ENCODE peak calls at places on chromosomes 16 and 17, in five cellular contexts. X is GM12878, F is HCT116, B is K562, V is H1. J is an unnamed sample.

GRCh38 chr17:19554393-19554792 is 20.7 kb downstream of the SLC47A1 start:
- DNase-seq in X (no peak), F (no peak), B (no peak), V (no peak), J (no peak)

GRCh38 chr17:49971199-49971847 is 2.3 kb downstream of the DLX4 start:
- DNase-seq in X (no peak), F (no peak), B (no peak), V (no peak), J (no peak)

GRCh38 chr17:50668025-50668837 is 33.5 kb downstream of the ABCC3 start:
- DNase-seq in X (no peak), F (no peak), B (no peak), V (no peak), J (no peak)

GRCh38 chr17:67696347-67696746 is 21.4 kb upstream of the NOL11 start:
- DNase-seq in X (no peak), F (no peak), B (no peak), V (no peak), J (no peak)

GRCh38 chr16:2471016-2471652 is at the start of gene NTN3:
- DNase-seq in X (no peak), F (no peak), B (peak), V (no peak), J (peak)

GRCh38 chr17:9924735-9925191 is 19.7 kb upstream of the RCVRN start:
- DNase-seq in X (peak), F (peak), B (peak), V (no peak), J (peak)

GRCh38 chr16:60413969-60414368 is 1622.3 kb downstream of the CDH8 start:
- DNase-seq in X (no peak), F (no peak), B (no peak), V (no peak), J (peak)

GRCh38 chr16:68286153-68287074 is 22.1 kb downstream of the SLC7A6 start:
- DNase-seq in X (no peak), F (no peak), B (no peak), V (no peak), J (no peak)

GRCh38 chr16:11278681-11279628 is 2.2 kb downstream of the PRM1 start:
- DNase-seq in X (no peak), F (no peak), B (no peak), V (no peak), J (no peak)

GRCh38 chr17:62925267-62925836 is 40.7 kb upstream of the TANC2 start:
- DNase-seq in X (no peak), F (no peak), B (no peak), V (no peak), J (no peak)

GRCh38 chr17:19533036-19533717 is 477 bp upstream of the SLC47A1 start:
- DNase-seq in X (no peak), F (no peak), B (no peak), V (no peak), J (no peak)

GRCh38 chr17:10738516-10739258 is 8.9 kb upstream of the TMEM220 start:
- DNase-seq in X (no peak), F (no peak), B (no peak), V (no peak), J (no peak)

GRCh38 chr16:67425046-67425445 is 5.9 kb upstream of the HSD11B2 start:
- DNase-seq in X (no peak), F (no peak), B (no peak), V (no peak), J (no peak)

GRCh38 chr16:67474551-67474950 is 6.4 kb downstream of the ATP6V0D1 start:
- DNase-seq in X (no peak), F (no peak), B (no peak), V (no peak), J (no peak)

GRCh38 chr17:28181568-28181967 is 137.4 kb upstream of the TMEM97 start:
- DNase-seq in X (no peak), F (no peak), B (no peak), V (no peak), J (no peak)

GRCh38 chr16:49396206-49396720 is 22.7 kb downstream of the C16orf78 start:
- DNase-seq in X (no peak), F (no peak), B (no peak), V (no peak), J (no peak)

GRCh38 chr16:67150833-67151396 is at the start of gene B3GNT9:
- DNase-seq in X (no peak), F (no peak), B (peak), V (no peak), J (no peak)

GRCh38 chr16:75097941-75098897 is 18.4 kb downstream of the LDHD start:
- DNase-seq in X (no peak), F (no peak), B (no peak), V (no peak), J (no peak)

GRCh38 chr17:10234033-10234432 is 35.6 kb upstream of the GAS7 start:
- DNase-seq in X (no peak), F (no peak), B (no peak), V (no peak), J (no peak)

GRCh38 chr16:1054660-1055556 is 17.6 kb upstream of the SSTR5 start:
- DNase-seq in X (no peak), F (peak), B (peak), V (no peak), J (peak)

GRCh38 chr16:17461951-17462729 is 8.6 kb downstream of the XYLT1 start:
- DNase-seq in X (no peak), F (no peak), B (no peak), V (no peak), J (no peak)

GRCh38 chr16:10577305-10578202 is 2.8 kb downstream of the EMP2 start:
- DNase-seq in X (no peak), F (no peak), B (no peak), V (no peak), J (no peak)

GRCh38 chr16:70665806-70666735 is 19.7 kb downstream of the IL34 start:
- DNase-seq in X (no peak), F (no peak), B (no peak), V (no peak), J (no peak)

GRCh38 chr17:41527076-41528023 is 758 bp downstream of the KRT19 start:
- DNase-seq in X (no peak), F (no peak), B (peak), V (no peak), J (no peak)

GRCh38 chr16:69798466-69798865 is 36.3 kb downstream of the WWP2 start:
- DNase-seq in X (no peak), F (no peak), B (no peak), V (no peak), J (no peak)

GRCh38 chr17:78252111-78252634 is 20.7 kb downstream of the TMEM235 start:
- DNase-seq in X (no peak), F (no peak), B (no peak), V (no peak), J (no peak)

GRCh38 chr16:83336630-83337029 is 471.1 kb upstream of the HSBP1 start:
- DNase-seq in X (no peak), F (no peak), B (no peak), V (no peak), J (no peak)

GRCh38 chr17:83128306-83129240 is 49.2 kb downstream of the METRNL start:
- DNase-seq in X (no peak), F (no peak), B (no peak), V (no peak), J (no peak)

GRCh38 chr17:82349287-82349701 is 9.8 kb upstream of the TEX19 start:
- DNase-seq in X (no peak), F (no peak), B (no peak), V (no peak), J (no peak)

GRCh38 chr16:54324716-54325115 is 38.1 kb upstream of the IRX3 start:
- DNase-seq in X (no peak), F (no peak), B (no peak), V (no peak), J (no peak)

GRCh38 chr16:53147500-53148065 is 92.8 kb downstream of the CHD9 start:
- DNase-seq in X (no peak), F (no peak), B (no peak), V (no peak), J (no peak)

GRCh38 chr16:5502467-5502869 is 404.9 kb upstream of the EEF2KMT start:
- DNase-seq in X (no peak), F (no peak), B (peak), V (peak), J (peak)

GRCh38 chr17:27244481-27245223 is 49.3 kb upstream of the WSB1 start:
- DNase-seq in X (no peak), F (no peak), B (no peak), V (no peak), J (no peak)

GRCh38 chr16:74309789-74310781 is 13.5 kb downstream of the PSMD7 start:
- DNase-seq in X (no peak), F (peak), B (peak), V (no peak), J (peak)

DNA sequence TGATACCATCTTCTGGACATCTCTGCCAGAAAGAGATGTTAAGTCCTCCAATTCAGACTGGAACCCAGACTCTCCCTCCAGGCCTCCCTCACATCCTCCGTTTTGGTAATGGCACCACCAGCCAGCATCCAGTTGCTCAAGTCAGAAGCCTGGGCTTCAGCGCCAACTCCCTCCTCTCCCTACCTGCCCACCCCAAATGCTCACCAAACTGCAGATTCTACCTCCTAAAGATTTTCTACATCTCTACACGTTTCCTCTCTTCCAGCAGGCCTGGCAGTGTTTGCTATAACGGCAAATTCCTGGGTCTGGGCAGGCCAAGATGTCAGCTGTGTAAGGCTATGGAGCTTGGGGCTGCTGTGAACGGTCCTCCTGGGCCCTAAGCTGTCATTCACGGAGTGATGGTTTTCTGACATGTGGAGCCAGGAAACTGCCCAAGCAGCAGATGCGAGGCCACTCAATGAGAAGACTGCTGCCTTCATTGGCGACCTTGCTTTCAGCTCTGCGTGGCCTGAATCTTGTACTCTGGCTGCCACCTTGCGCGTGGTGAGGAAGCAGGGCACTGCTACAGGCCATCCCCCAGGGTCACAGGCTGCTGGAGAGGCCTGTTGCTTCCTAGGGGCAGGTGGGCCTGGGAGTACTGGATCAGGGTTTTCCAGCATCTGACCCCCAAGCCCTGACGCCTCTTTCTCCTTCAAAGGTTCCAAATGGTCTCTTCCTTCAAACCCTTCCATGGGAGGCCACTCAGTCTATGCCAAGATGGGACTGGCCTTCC is 37.7 kb downstream of the TBX4 start:
- DNase-seq in X (no peak), F (no peak), B (no peak), V (no peak), J (no peak)
- TF ChIP-seq YY1 in X (no peak), F (no peak), B (no peak), V (no peak), J (no peak)

GRCh38 chr17:45931677-45932076 is 37.3 kb downstream of the MAPT start:
- DNase-seq in X (no peak), F (no peak), B (no peak), V (no peak), J (no peak)
- TF ChIP-seq ZNF274 in X (no peak), F (no peak), B (no peak), V (no peak), J (no peak)

DNA sequence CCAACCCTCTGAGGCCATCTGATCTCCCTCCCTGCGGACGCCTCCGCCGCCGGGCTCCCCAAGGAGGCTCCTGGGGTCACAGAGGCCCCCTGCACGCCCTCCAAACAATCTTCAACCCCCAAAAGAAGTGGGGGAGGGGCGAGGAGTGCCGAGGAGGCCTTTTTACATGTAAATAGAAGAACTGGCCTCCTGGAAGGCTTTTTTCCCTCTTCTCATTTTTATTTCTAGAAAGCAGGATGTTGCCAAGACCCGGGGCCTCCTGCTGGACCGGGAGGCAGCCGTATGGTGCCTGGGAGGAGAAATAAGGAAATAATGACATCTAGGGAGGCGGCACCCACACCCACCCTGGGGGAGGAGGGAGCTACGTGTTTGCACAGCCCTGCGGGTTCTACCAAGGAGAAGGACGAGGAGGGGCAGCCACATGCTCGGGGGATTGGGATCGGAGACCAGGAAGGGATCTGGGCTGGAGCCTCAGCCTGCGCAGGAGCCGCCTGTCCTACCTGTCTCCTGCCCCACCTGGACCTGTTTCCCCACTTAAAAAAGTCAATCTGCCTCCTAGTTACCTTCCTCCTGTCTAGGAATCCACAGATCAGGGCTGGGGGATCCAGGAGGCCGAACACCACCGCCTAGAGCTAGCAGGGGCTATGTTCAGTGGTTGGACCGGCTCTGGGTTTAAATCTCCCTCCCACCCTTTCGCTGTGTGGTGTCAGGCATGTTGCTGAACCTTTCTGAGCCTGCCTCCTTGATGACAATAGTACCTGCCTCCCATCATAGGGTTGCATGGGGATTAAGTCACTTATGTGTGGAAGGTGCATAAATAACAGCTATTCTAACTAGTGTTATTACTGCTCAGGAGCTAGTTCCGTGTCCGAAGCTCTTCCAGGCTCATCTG is 175.7 kb upstream of the GSE1 start:
- DNase-seq in X (no peak), F (no peak), B (peak), V (no peak), J (peak)
- H3K9ac ChIP-seq in X (no peak), F (no peak), B (peak), V (peak), J (peak)

DNA sequence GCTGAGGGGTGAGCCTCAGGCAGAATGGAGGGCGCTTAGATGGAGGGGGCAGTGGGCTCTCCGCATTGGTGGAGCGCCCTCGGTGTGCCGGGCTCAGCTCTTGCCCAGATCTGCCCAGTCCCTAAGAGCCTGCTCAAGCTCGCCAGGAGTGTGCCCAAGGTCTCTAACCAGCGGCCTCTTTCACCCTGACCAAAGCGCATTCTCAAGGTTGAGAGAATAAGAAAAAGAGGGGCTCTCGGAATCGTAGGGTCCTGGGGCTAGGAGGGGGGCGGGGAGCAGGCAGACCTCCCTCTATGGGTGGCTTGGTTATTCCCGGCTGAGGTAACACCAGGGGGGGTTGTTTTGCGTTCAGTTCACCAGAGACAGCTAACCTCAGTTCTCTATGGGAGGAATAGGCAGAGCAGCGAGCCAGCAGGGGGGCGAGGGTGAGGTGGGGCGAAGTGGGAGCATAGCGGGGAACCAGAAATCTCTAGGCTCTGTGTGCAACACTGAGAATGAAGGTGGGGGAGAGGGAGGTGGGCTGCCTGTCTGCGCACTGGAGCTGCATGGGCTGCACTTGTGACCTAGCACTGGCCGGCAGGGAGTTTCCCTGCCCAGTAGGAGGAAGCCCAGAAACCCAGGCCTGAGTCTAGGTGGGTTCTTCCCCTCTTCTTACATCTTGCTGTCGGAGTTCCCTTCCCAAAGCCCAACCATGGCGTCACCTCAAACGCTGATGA is 3.0 kb downstream of the TMEM132E start:
- DNase-seq in X (no peak), F (no peak), B (no peak), V (no peak), J (no peak)
- TF ChIP-seq YY1 in X (no peak), F (no peak), B (no peak), V (no peak), J (no peak)

DNA sequence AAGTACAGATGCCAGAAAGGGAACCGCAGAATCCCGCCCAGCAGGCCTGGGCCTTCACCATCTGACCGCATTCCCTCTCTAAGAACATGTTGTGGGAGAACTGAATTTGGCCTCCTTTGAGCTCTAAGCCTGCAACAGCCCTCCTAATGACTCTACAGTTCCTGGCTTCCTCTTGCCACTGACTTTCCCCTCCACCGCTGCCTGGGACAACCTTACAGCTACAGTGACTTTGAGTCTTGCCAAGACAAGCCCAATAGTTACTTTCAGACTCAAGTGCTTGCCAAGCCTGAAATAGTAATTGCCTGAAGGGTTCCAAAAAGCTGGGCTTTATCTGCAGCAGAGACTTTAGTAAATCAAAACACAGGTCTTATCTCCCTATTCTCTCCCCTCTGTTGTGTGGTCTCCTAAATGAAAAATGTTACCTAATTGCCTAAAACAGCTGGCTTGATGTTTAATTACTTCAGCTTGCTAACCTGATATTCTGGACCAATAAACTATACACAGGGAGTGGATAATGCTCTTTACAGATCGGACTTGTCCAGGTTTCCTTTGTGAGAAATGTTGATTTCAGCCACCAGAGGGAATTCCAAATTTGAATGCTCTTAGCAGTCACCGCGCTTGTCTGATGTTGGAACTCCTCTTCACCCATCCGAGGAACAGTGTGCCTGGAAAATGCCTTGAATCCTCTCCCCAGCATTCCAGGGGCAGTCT is 85.1 kb upstream of the TBX2 start:
- DNase-seq in X (no peak), F (no peak), B (no peak), V (no peak), J (no peak)
- TF ChIP-seq ZNF274 in X (no peak), F (no peak), B (no peak), V (no peak), J (no peak)

GRCh38 chr17:70107441-70107840 is 32.4 kb downstream of the KCNJ16 start:
- DNase-seq in X (no peak), F (no peak), B (no peak), V (no peak), J (no peak)

GRCh38 chr17:70111201-70111600 is 36.2 kb downstream of the KCNJ16 start:
- DNase-seq in X (no peak), F (no peak), B (no peak), V (no peak), J (no peak)

GRCh38 chr17:70110443-70110880 is 35.4 kb downstream of the KCNJ16 start:
- DNase-seq in X (no peak), F (no peak), B (no peak), V (no peak), J (no peak)

GRCh38 chr17:70108166-70108565 is 33.1 kb downstream of the KCNJ16 start:
- DNase-seq in X (no peak), F (no peak), B (no peak), V (no peak), J (no peak)

DNA sequence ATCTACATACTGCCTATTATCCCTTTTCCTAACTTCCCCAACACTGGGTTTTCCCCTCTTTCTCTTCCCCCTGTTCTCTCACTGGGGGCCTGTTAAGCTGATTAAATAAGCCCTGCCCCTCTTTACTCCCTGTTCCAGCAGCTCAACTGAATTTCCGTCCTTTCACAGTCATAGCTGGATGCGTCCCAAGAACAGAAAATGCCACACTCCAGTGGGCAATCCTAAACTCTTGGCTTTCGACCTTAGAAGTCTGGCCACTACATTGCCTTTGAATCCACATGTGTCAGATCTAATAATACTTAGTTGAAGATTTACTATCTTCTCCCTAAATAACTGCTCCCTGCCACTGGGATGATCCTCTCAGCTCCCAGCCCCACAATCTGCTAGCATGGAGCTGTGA is 34.5 kb downstream of the KCNJ16 start:
- DNase-seq in X (no peak), F (no peak), B (no peak), V (no peak), J (no peak)
- H3K9ac ChIP-seq in X (no peak), F (no peak), B (no peak), V (no peak), J (no peak)

GRCh38 chr17:32529604-32530003 is 42.8 kb downstream of the CDK5R1 start:
- DNase-seq in X (no peak), F (no peak), B (no peak), V (no peak), J (no peak)
- TF ChIP-seq YY1 in X (no peak), F (no peak), B (no peak), V (no peak), J (no peak)

GRCh38 chr16:58222532-58223316 is 24.8 kb upstream of the CSNK2A2 start:
- DNase-seq in X (no peak), F (peak), B (peak), V (no peak), J (no peak)
- TF ChIP-seq ZNF274 in X (no peak), F (no peak), B (no peak), V (no peak), J (no peak)

J was measured in NT2/D1.